ENCODE peak calls at places on chromosomes 3 and 15, in six cellular contexts. R is AG08396; C is immature natural killer cell; W is Jurkat, Clone E6-1; Y is upper lobe of right lung; B is IMR-90. Q is an unnamed sample.

GRCh38 chr15:50933353-50933752 is 24.9 kb downstream of the AP4E1 start:
- DNase-seq in Y (no peak), R (no peak), B (no peak), C (no peak), W (no peak), Q (no peak)

GRCh38 chr3:33729993-33730392 is 11.9 kb upstream of the CLASP2 start:
- DNase-seq in R (no peak), Y (no peak), C (no peak), W (no peak), B (no peak), Q (no peak)

GRCh38 chr15:31271224-31271635 is 55.4 kb upstream of the KLF13 start:
- DNase-seq in B (no peak), C (no peak), Y (no peak), R (peak; percentile 4), W (no peak), Q (peak; percentile 48)

GRCh38 chr3:84008623-84009022 is 950.2 kb upstream of the CADM2 start:
- DNase-seq in C (no peak), B (no peak), W (no peak), Y (no peak), R (no peak), Q (no peak)

GRCh38 chr3:42504334-42505202 is 2.1 kb downstream of the VIPR1 start:
- DNase-seq in W (no peak), Y (peak; percentile 40), R (no peak), B (no peak), C (no peak), Q (peak; percentile 57)

GRCh38 chr15:101266787-101267186 is 10.5 kb downstream of the SELENOS start:
- DNase-seq in Y (no peak), C (no peak), R (no peak), W (no peak), B (no peak), Q (no peak)

GRCh38 chr3:54517424-54517823 is 395.1 kb downstream of the CACNA2D3 start:
- DNase-seq in Y (no peak), W (no peak), C (no peak), B (no peak), R (no peak), Q (no peak)

GRCh38 chr15:78341057-78341763 is 1.1 kb downstream of the CRABP1 start:
- DNase-seq in R (no peak), Y (no peak), C (no peak), W (no peak), B (no peak), Q (peak; percentile 77)

GRCh38 chr15:85330941-85331588 is 49.3 kb upstream of the AKAP13 start:
- DNase-seq in W (peak; percentile 46), R (peak; percentile 72), B (peak; percentile 86), C (peak; percentile 57), Y (peak; percentile 95), Q (peak; percentile 95)

GRCh38 chr15:98647026-98647773 is 1.1 kb upstream of the IGF1R start:
- DNase-seq in C (peak; percentile 77), W (no peak), R (peak; percentile 82), B (peak; percentile 43), Y (peak; percentile 90), Q (peak; percentile 87)

GRCh38 chr3:13470894-13471574 is 9.1 kb upstream of the HDAC11 start:
- DNase-seq in C (no peak), W (no peak), Y (peak; percentile 35), B (no peak), R (no peak), Q (peak; percentile 47)

GRCh38 chr3:141384157-141384556 is 15.9 kb downstream of the ZBTB38 start:
- DNase-seq in C (no peak), R (no peak), B (peak; percentile 70), Y (no peak), W (no peak), Q (no peak)

GRCh38 chr3:69390771-69391170 is 4.9 kb upstream of the FRMD4B start:
- DNase-seq in Y (no peak), W (no peak), R (no peak), C (no peak), B (no peak), Q (no peak)

GRCh38 chr15:58212909-58213526 is 74.8 kb downstream of the AQP9 start:
- DNase-seq in C (no peak), R (peak; percentile 32), Y (no peak), W (peak; percentile 40), B (peak; percentile 55), Q (no peak)

GRCh38 chr3:37864904-37865303 is 3.2 kb downstream of the CTDSPL start:
- DNase-seq in C (no peak), W (peak; percentile 60), R (no peak), Y (no peak), B (no peak), Q (no peak)

GRCh38 chr3:109608574-109608973 is 271.2 kb upstream of the DPPA4 start:
- DNase-seq in W (no peak), Y (no peak), B (no peak), C (no peak), R (no peak), Q (no peak)

GRCh38 chr3:76107935-76108570 is 322.7 kb upstream of the ZNF717 start:
- DNase-seq in C (no peak), R (peak; percentile 34), Y (no peak), W (peak; percentile 16), B (peak; percentile 61), Q (no peak)

GRCh38 chr15:57922780-57923179 is 142.7 kb downstream of the ALDH1A2 start:
- DNase-seq in Y (peak; percentile 89), C (no peak), R (no peak), W (no peak), B (no peak), Q (no peak)

GRCh38 chr3:197736010-197736490 is 654 bp downstream of the RUBCN start:
- DNase-seq in Y (peak; percentile 62), B (no peak), C (peak; percentile 32), W (no peak), R (peak; percentile 51), Q (no peak)

GRCh38 chr3:47456984-47457383 is 18.8 kb downstream of the SCAP start:
- DNase-seq in W (no peak), R (no peak), B (no peak), Y (no peak), C (no peak), Q (no peak)

GRCh38 chr15:41115652-41116115 is 396 bp downstream of the INO80 start:
- DNase-seq in C (peak; percentile 70), W (peak; percentile 57), R (peak; percentile 80), Y (peak; percentile 90), B (peak; percentile 48), Q (peak; percentile 90)

GRCh38 chr3:16511561-16512434 is 1.7 kb downstream of the RFTN1 start:
- DNase-seq in C (peak; percentile 91), B (peak; percentile 92), W (peak; percentile 82), Y (no peak), R (peak; percentile 75), Q (peak; percentile 91)

GRCh38 chr3:190585771-190586630 is 72.1 kb downstream of the IL1RAP start:
- DNase-seq in C (no peak), W (no peak), Y (no peak), B (peak; percentile 95), R (peak; percentile 81), Q (no peak)

GRCh38 chr3:178618907-178619306 is 82.7 kb downstream of the KCNMB2 start:
- DNase-seq in B (no peak), W (no peak), Y (no peak), C (no peak), R (no peak), Q (no peak)